ENCODE peak calls at places on chromosomes 1 and 21, in four cellular contexts. Q is suprapubic skin, J is choroid plexus epithelial cell, I is IMR-90. W is an unnamed sample.

GRCh38 chr1:41811051-41811795 is 107.5 kb downstream of the HIVEP3 start:
- DNase-seq in Q (no peak), J (peak; percentile 58), I (peak; percentile 56), W (peak; percentile 65)

GRCh38 chr1:244337839-244338238 is 113.9 kb downstream of the ADSS2 start:
- DNase-seq in I (no peak), Q (no peak), J (no peak), W (no peak)

GRCh38 chr1:53619088-53619810 is 119.7 kb downstream of the GLIS1 start:
- DNase-seq in I (no peak), Q (peak; percentile 41), J (no peak), W (no peak)

GRCh38 chr1:209670441-209671082 is 4.7 kb upstream of the G0S2 start:
- DNase-seq in J (peak; percentile 51), I (no peak), Q (no peak), W (no peak)

GRCh38 chr1:209268479-209268878 is 315.0 kb upstream of the CAMK1G start:
- DNase-seq in I (no peak), J (no peak), Q (no peak), W (no peak)

GRCh38 chr1:30477588-30477987 is 245.8 kb downstream of the MATN1 start:
- DNase-seq in Q (peak; percentile 27), J (no peak), I (no peak), W (no peak)

GRCh38 chr1:182687361-182687760 is 3.0 kb upstream of the RGS8 start:
- DNase-seq in J (no peak), Q (no peak), I (no peak), W (no peak)

GRCh38 chr1:115924730-115925129 is 51.6 kb upstream of the SLC22A15 start:
- DNase-seq in I (no peak), Q (no peak), J (no peak), W (no peak)

GRCh38 chr1:27235827-27236226 is 1.4 kb downstream of the WDTC1 start:
- DNase-seq in Q (no peak), I (peak; percentile 20), J (peak; percentile 28), W (peak; percentile 21)

GRCh38 chr1:159089184-159089791 is 12.7 kb upstream of the AIM2 start:
- DNase-seq in Q (no peak), I (no peak), J (peak; percentile 21), W (no peak)
- TF ChIP-seq CTCF in Q (peak; percentile 24), I (peak; percentile 21), J (peak; percentile 52), W (peak; percentile 45)

DNA sequence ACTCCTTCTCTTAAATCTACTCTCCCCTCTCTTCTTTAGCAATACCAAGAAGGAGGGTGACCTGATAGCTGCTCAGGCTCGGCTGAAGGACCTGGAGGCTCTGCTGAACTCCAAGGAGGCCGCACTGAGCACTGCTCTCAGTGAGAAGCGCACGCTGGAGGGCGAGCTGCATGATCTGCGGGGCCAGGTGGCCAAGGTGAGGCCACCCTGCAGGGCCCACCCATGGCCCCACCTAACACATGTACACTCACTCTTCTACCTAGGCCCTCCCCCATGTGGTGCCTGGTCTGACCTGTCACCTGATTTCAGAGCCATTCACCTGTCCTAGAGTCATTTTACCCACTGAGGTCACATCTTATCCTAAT is 16.0 kb downstream of the LMNA start:
- DNase-seq in J (no peak), I (no peak), Q (no peak), W (no peak)
- TF ChIP-seq CTCF in J (no peak), I (no peak), Q (no peak), W (no peak)

GRCh38 chr21:33658919-33659318 is 16.6 kb downstream of the ITSN1 start:
- DNase-seq in Q (no peak), I (no peak), J (no peak), W (no peak)

GRCh38 chr21:33654412-33654811 is 12.1 kb downstream of the ITSN1 start:
- DNase-seq in I (no peak), J (no peak), Q (no peak), W (no peak)

GRCh38 chr21:33657124-33657842 is 15.0 kb downstream of the ITSN1 start:
- DNase-seq in Q (no peak), I (peak; percentile 34), J (peak; percentile 70), W (peak; percentile 55)

GRCh38 chr21:33651965-33652680 is 9.8 kb downstream of the ITSN1 start:
- DNase-seq in J (no peak), Q (no peak), I (no peak), W (no peak)

GRCh38 chr21:33655591-33656221 is 13.4 kb downstream of the ITSN1 start:
- DNase-seq in J (peak; percentile 96), I (peak; percentile 97), Q (no peak), W (peak; percentile 87)
- TF ChIP-seq CTCF in J (no peak), I (no peak), Q (no peak), W (no peak)

DNA sequence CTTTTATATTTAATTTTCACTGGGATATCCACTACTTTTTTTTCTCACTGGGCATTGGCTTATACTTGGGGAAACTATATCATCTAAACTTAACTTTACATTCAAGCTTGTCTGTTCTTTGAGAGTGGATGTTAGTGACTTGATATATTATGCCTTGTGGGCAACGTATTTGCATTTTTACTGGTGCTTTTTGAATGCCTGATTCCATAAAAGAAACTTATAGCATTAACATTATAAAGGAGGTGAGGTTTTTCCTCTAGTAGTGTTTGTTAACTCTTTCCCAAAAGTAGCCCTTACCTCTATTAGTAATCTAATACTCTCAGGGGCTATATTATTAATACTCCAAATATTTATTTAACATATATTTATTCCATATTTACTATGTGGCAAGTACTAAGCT is 416.5 kb downstream of the PLA2G4A start:
- DNase-seq in J (no peak), Q (no peak), I (no peak), W (no peak)
- TF ChIP-seq CTCF in J (no peak), Q (no peak), I (no peak), W (no peak)

DNA sequence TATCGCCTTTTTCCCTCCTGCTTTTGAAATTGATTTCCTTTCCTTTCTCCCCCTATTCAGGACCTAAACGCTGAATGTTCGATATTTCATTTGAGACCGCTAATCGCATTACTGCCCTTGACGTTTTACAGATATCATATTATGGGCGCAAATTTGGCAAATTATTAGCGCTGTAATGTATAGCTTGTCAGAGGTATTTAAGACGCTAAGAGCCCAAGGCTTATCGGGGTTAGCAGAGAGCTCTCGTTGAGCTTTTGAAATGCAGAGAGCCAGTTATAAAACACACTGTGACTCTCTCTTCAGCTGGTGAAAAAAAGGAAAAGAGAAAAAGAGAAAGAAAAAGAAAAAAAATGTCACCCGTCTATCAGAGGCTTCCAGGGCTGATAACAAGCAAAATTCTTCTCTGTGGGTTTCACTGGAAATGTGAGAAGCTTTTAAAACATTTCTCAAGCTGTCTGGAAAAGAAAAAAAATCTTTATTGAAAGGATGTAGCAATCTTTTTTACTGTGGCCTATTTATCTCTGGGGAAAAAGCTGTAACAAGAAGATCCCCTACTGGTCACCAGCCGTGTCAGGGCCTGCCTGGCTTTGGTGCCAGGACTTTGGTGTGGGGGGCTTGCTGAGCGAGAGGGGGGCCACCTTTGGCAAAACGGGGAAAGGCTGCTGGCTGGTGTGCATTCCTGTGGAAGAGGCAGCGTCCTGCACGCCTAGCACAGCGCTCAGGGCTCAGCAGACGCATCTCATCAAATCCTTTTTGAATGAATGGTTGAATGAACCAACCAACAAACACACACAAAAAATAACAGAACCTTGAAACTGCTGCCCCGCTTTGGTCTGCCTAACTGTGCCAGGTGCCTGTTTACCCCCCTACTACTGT is 119.8 kb downstream of the RNF220 start:
- DNase-seq in J (peak; percentile 26), Q (no peak), I (no peak), W (no peak)
- TF ChIP-seq CTCF in J (peak; percentile 14), Q (no peak), I (no peak), W (no peak)

DNA sequence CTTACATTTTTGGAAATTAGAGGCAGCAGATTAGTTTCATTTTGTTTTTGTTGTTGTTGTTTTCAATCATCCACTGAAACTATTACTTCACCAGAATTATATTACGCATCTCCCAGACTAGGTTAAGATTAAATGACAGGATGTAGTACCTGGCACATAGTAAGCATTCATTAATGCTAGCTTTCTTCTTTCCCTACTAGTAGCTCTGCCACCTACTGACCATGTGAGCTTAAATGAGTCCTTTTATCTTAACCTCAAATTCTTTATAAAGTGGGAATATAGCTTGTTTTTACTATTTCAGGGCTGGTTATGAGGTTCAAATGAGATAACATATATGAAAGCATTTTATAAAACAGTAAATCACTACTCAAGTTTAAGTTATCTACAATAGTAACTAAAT is 10.2 kb upstream of the ASPM start:
- DNase-seq in I (no peak), J (peak; percentile 40), Q (no peak), W (no peak)
- TF ChIP-seq CTCF in I (no peak), J (no peak), Q (no peak), W (no peak)

GRCh38 chr1:35461966-35462651 is 95.1 kb downstream of the KIAA0319L start:
- DNase-seq in J (no peak), I (no peak), Q (no peak), W (no peak)
- TF ChIP-seq CTCF in J (no peak), I (no peak), Q (no peak), W (no peak)

GRCh38 chr1:91604632-91605031 is 104.0 kb downstream of the CDC7 start:
- DNase-seq in Q (no peak), J (peak; percentile 75), I (peak; percentile 60), W (peak; percentile 46)

GRCh38 chr1:91603409-91603808 is 102.8 kb downstream of the CDC7 start:
- DNase-seq in Q (no peak), I (no peak), J (no peak), W (no peak)

GRCh38 chr1:91600431-91601330 is 100.0 kb downstream of the CDC7 start:
- DNase-seq in I (no peak), J (no peak), Q (no peak), W (no peak)

GRCh38 chr1:91605566-91605965 is 104.9 kb downstream of the CDC7 start:
- DNase-seq in J (no peak), Q (no peak), I (no peak), W (no peak)

DNA sequence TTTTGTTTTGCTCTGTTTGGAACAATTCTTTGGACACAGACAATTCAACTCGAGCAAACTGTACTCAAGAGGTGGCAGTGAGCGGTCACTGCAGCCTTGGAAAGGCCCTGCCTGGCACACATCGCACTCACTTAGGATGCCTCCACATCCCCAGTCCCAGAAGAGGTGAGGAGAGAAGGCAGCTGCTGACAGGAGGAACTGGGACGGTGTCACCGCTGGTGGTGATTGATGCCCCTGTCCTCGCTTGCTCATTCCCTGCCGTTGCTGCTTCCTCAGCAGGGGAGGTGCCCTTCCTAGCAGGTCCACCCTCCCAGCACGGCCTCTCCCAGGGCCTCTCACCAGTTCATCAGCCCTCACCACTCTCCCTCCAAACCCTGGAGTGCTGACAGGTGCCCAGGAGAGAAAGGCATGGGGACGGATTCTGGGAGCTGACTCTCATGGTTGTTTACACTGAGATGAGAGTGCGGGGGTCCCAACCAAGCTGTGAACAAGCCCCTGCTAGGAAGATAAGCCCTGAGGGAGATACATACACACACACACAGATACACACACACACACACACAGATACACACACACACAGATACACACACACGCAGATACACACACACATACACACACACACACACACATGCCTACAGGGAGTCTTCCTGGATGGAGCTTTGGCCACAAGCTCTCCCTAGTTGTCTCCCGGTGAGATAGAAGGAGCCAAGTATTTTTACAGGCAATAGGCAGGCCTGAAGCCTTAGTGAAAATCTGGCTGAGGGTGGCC is 101.1 kb downstream of the CDC7 start:
- DNase-seq in J (no peak), Q (no peak), I (no peak), W (no peak)
- TF ChIP-seq CTCF in J (no peak), Q (no peak), I (no peak), W (no peak)

W was measured in fibroblast of villous mesenchyme.